ENCODE peak calls at places on chromosomes 6 and 20, in nine cellular contexts. V is uterus, Q is HFF-Myc, I is lower leg skin, U is left lung, X is esophagus squamous epithelium, H is IMR-90, E is ascending aorta, D is BJ. W is an unnamed sample.

GRCh38 chr20:37992802-37993538 is 40.3 kb downstream of the TTI1 start:
- DNase-seq in Q (peak), U (peak), V (no peak), E (no peak), X (no peak), H (peak), D (peak), I (no peak), W (peak)

GRCh38 chr20:16472045-16472872 is 101.0 kb downstream of the KIF16B start:
- DNase-seq in H (peak), E (no peak), D (no peak), U (no peak), I (no peak), V (no peak), Q (no peak), X (no peak), W (no peak)

GRCh38 chr6:14121936-14122344 is 4.4 kb downstream of the CD83 start:
- DNase-seq in E (peak), D (no peak), Q (no peak), H (no peak), V (no peak), I (peak), X (no peak), U (peak), W (no peak)

GRCh38 chr20:46030290-46031013 is 1.4 kb downstream of the SLC12A5 start:
- DNase-seq in H (no peak), V (no peak), I (no peak), X (no peak), Q (no peak), D (no peak), U (no peak), E (no peak), W (no peak)

GRCh38 chr6:119076173-119076965 is 2.1 kb downstream of the FAM184A start:
- DNase-seq in D (no peak), U (no peak), H (no peak), I (no peak), E (no peak), V (no peak), Q (no peak), X (no peak), W (no peak)

GRCh38 chr6:27668442-27669275 is 195.8 kb upstream of the ZNF184 start:
- DNase-seq in I (no peak), V (peak), Q (peak), D (no peak), U (no peak), E (no peak), H (peak), X (no peak), W (no peak)

GRCh38 chr20:62201173-62202082 is 18.6 kb downstream of the MTG2 start:
- DNase-seq in I (no peak), U (no peak), E (no peak), D (no peak), Q (no peak), H (no peak), V (no peak), X (no peak), W (no peak)

GRCh38 chr6:36024154-36024760 is at the start of gene SLC26A8:
- DNase-seq in D (no peak), I (no peak), X (no peak), Q (no peak), U (no peak), H (no peak), E (no peak), V (no peak), W (no peak)

GRCh38 chr6:107800564-107801164 is 23.4 kb downstream of the SCML4 start:
- DNase-seq in Q (no peak), I (no peak), E (no peak), X (no peak), H (no peak), U (no peak), V (no peak), D (no peak), W (no peak)

GRCh38 chr20:38680492-38681118 is 43.7 kb upstream of the SLC32A1 start:
- DNase-seq in D (no peak), V (no peak), I (no peak), U (no peak), E (no peak), X (no peak), Q (no peak), H (peak), W (no peak)

GRCh38 chr6:91633374-91634184 is 1046.7 kb upstream of the MAP3K7 start:
- DNase-seq in E (no peak), U (no peak), I (no peak), V (no peak), X (no peak), H (no peak), D (no peak), Q (no peak), W (no peak)

GRCh38 chr20:61655591-61655990 is 403.5 kb downstream of the CDH4 start:
- DNase-seq in H (no peak), D (no peak), V (no peak), X (no peak), U (no peak), Q (no peak), E (no peak), I (no peak), W (no peak)

GRCh38 chr6:126786262-126786661 is 332.2 kb upstream of the RSPO3 start:
- DNase-seq in X (no peak), V (no peak), U (no peak), I (no peak), E (no peak), D (no peak), Q (peak), H (peak), W (no peak)

GRCh38 chr6:156582509-156582992 is 194.6 kb upstream of the ARID1B start:
- DNase-seq in D (no peak), U (no peak), Q (no peak), H (no peak), E (no peak), V (no peak), I (no peak), X (no peak), W (no peak)

GRCh38 chr6:9593566-9593965 is 821.3 kb downstream of the TFAP2A start:
- DNase-seq in D (no peak), X (no peak), V (no peak), E (no peak), H (peak), I (no peak), Q (no peak), U (no peak), W (no peak)

GRCh38 chr20:43752561-43753301 is 25.9 kb upstream of the GTSF1L start:
- DNase-seq in E (no peak), U (peak), V (no peak), H (peak), D (peak), Q (peak), I (peak), X (peak), W (peak)

GRCh38 chr20:11867286-11867921 is 50.3 kb upstream of the BTBD3 start:
- DNase-seq in E (no peak), D (no peak), X (no peak), U (no peak), Q (no peak), I (no peak), V (no peak), H (peak), W (no peak)

GRCh38 chr6:24574809-24575208 is 71.2 kb downstream of the KIAA0319 start:
- DNase-seq in I (no peak), U (peak), D (no peak), X (no peak), Q (no peak), V (no peak), E (no peak), H (no peak), W (no peak)

GRCh38 chr6:131387706-131388455 is 185.1 kb upstream of the ARG1 start:
- DNase-seq in U (no peak), E (no peak), V (no peak), I (no peak), X (no peak), H (no peak), D (no peak), Q (no peak), W (no peak)

GRCh38 chr6:45713981-45714685 is 301.5 kb downstream of the CLIC5 start:
- DNase-seq in E (no peak), U (no peak), V (no peak), D (no peak), X (no peak), H (no peak), I (no peak), Q (no peak), W (no peak)

GRCh38 chr20:62119101-62119500 is 3.2 kb upstream of the LSM14B start:
- DNase-seq in D (no peak), X (no peak), E (no peak), H (no peak), Q (no peak), V (no peak), I (no peak), U (no peak), W (no peak)

DNA sequence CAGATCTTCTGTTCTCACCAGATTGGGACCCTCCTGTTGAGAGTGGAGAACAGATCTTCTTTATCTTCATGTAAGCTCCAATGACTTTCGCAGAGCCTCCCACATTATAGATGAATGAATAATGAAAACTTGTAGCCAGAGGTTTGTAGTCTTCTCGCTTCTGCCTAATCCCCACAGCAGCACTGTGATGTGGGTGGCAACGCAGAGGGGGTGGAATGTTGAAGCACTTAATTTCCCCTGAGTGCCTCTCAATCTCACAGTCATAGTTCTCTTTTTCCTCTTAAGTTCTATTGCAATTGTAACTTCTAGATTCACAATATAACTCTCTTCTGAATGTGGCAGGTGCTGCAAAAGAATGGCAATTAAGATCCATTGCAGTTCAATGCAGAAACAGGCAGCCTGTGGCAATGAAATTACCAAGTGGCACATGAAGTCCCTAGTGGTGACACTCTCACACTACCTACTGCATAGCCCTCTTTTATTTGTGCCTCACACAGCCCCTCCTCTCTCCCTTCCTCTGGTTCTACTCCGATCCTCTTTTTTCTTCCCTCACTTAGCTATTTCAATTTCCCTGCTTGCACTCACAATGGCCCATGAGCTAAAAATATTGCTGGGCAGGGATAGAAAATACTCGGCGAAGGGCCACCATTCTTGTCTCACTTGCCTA is 281.9 kb downstream of the UBE3D start:
- DNase-seq in E (no peak), U (no peak), X (no peak), D (no peak), V (no peak), H (no peak), I (no peak), Q (no peak), W (no peak)
- TF ChIP-seq CTCF in E (no peak), U (no peak), X (no peak), D (no peak), V (no peak), H (no peak), I (no peak), Q (peak), W (no peak)

GRCh38 chr20:32978009-32978335 is 26.3 kb downstream of the SUN5 start:
- DNase-seq in D (no peak), Q (no peak), X (no peak), V (no peak), U (no peak), E (no peak), I (no peak), H (no peak), W (no peak)

GRCh38 chr20:32982617-32983458 is 21.4 kb downstream of the SUN5 start:
- DNase-seq in E (no peak), U (no peak), H (no peak), I (no peak), V (no peak), Q (no peak), X (no peak), D (no peak), W (no peak)

GRCh38 chr20:32979201-32979998 is 24.8 kb downstream of the SUN5 start:
- DNase-seq in H (no peak), I (no peak), Q (no peak), U (no peak), V (no peak), E (no peak), X (no peak), D (no peak), W (no peak)

GRCh38 chr20:32980990-32981389 is 23.2 kb downstream of the SUN5 start:
- DNase-seq in V (no peak), Q (no peak), E (no peak), D (no peak), X (no peak), I (no peak), U (no peak), H (no peak), W (no peak)

GRCh38 chr20:32980131-32980941 is 23.9 kb downstream of the SUN5 start:
- DNase-seq in U (no peak), V (no peak), Q (no peak), D (no peak), I (no peak), E (no peak), X (no peak), H (no peak), W (no peak)
- H3K4me3 ChIP-seq in U (no peak), V (no peak), Q (no peak), D (no peak), I (no peak), E (no peak), X (no peak), H (no peak), W (no peak)

DNA sequence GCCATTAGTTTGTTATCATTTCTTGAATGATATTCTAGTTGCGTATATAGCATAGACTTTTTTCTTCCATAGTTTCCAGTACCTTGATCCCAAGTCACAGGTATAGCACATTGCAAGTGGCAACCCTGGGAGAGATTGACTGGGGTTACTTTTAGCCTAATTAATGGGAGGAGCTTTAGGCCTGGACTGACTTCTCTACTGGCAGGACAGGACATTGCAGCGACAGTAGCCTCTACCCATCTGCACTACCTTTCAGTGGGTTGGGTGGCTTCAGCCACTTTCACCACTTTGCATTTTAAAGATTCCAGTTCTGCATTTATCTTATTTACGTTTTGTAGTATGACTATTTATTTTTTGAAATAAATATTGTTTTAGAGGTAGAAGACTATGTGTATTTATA is 320.3 kb downstream of the RIMS1 start:
- DNase-seq in X (no peak), Q (no peak), E (no peak), H (no peak), V (no peak), I (no peak), D (no peak), U (no peak), W (no peak)
- TF ChIP-seq CTCF in X (no peak), Q (no peak), E (no peak), H (no peak), V (no peak), I (no peak), D (no peak), U (no peak), W (no peak)

DNA sequence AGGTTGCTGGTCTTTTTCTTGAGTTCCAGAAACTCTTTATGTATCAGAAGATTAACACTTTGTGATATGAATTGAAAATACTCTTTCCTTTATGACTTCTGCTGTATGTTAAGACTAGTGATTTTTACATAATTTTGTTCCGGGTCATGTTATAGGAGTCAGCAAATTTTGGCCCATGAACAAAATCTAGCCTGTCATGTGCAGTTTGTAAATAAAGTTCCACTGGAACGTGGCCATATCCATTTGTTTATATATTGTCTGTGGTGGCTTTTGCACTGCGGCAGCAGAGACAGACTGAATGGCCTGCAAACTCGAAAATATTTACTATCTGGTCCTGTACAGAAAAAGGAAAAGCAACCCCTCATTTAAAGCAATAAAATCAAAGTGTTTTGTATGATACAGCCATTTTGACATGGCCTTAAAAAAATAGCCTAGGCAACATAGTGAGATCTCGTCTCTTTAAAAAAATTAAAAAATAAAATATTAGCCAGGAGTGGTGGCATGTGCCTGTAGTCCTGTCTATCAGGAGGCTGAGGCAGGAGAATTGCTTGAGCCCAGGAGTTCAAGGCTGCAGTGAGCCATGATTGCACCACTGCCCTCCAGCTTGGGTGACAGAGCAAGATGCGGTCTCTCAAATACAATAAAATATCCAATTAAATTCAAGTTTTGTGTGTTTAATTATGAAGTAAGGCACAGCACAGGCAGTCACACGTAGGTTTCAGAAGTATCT is 36.9 kb downstream of the SNX9 start:
- DNase-seq in I (no peak), X (no peak), U (no peak), Q (no peak), V (no peak), H (no peak), E (no peak), D (no peak), W (no peak)
- H3K4me3 ChIP-seq in I (no peak), X (no peak), U (no peak), Q (no peak), V (no peak), H (no peak), E (no peak), D (no peak), W (no peak)

GRCh38 chr6:122399348-122400120 is at the start of gene HSF2:
- DNase-seq in X (peak), I (peak), V (peak), E (peak), H (peak), D (peak), Q (peak), U (peak), W (peak)
- TF ChIP-seq CTCF in X (no peak), I (no peak), V (no peak), E (peak), H (peak), D (peak), Q (no peak), U (no peak), W (peak)